ENCODE peak calls at places on chromosomes 4 and X, in four cellular contexts. H, M, O and Q are unnamed samples.

GRCh38 chr4:15677507-15677988 is 4.1 kb upstream of the FAM200B start:
- DNase-seq in H (no peak), M (no peak), O (no peak), Q (no peak)

GRCh38 chr4:75922588-75922987 is 18.2 kb downstream of the NAAA start:
- DNase-seq in H (no peak), M (no peak), O (no peak), Q (no peak)

GRCh38 chr4:85147481-85148076 is 181.1 kb upstream of the WDFY3 start:
- DNase-seq in H (peak; percentile 64), M (peak; percentile 48), O (peak; percentile 21), Q (peak; percentile 32)

GRCh38 chrX:150731795-150732194 is 38.6 kb downstream of the MTMR1 start:
- DNase-seq in H (no peak), M (no peak), O (no peak), Q (no peak)

GRCh38 chr4:6761540-6762243 is 20.8 kb upstream of the KIAA0232 start:
- DNase-seq in H (peak; percentile 2), M (no peak), O (no peak), Q (no peak)

GRCh38 chr4:76977731-76978350 is 28.3 kb downstream of the SEPTIN11 start:
- DNase-seq in H (no peak), M (no peak), O (no peak), Q (peak; percentile 64)

GRCh38 chr4:26510334-26510705 is 20.0 kb upstream of the CCKAR start:
- DNase-seq in H (no peak), M (no peak), O (no peak), Q (no peak)

GRCh38 chrX:3815896-3816664 is 102.6 kb upstream of the PRKX start:
- DNase-seq in H (no peak), M (peak; percentile 10), O (peak; percentile 21), Q (no peak)

GRCh38 chrX:7192871-7193270 is 44.9 kb upstream of the PUDP start:
- DNase-seq in H (no peak), M (no peak), O (no peak), Q (no peak)

GRCh38 chr4:18689308-18689915 is 667.9 kb upstream of the LCORL start:
- DNase-seq in H (peak; percentile 43), M (peak; percentile 40), O (peak; percentile 46), Q (peak; percentile 46)

GRCh38 chrX:69093960-69094935 is 71.0 kb downstream of the PJA1 start:
- DNase-seq in H (peak; percentile 3), M (peak; percentile 79), O (peak; percentile 36), Q (peak; percentile 32)

GRCh38 chrX:107628662-107629532 is 587 bp downstream of the PRPS1 start:
- DNase-seq in H (peak; percentile 27), M (peak; percentile 47), O (peak; percentile 73), Q (peak; percentile 44)

GRCh38 chr4:8834681-8835220 is 36.9 kb downstream of the HMX1 start:
- DNase-seq in H (no peak), M (no peak), O (no peak), Q (no peak)

GRCh38 chrX:143306991-143307965 is 210.0 kb downstream of the SPANXN3 start:
- DNase-seq in H (peak; percentile 13), M (no peak), O (no peak), Q (no peak)